ENCODE peak calls at places on chromosome 10, in ten cellular contexts. E is frontal cortex; D is A549; V is T follicular helper cell; B is cardiac muscle cell; T is type B pancreatic cell; M is foreskin melanocyte; I is effector CD4-positive, alpha-beta T cell; W is NCI-H345; R is GM20000. L is an unnamed sample.

GRCh38 chr10:78470267-78471103 is 436.8 kb downstream of the RPS24 start:
- DNase-seq in T (peak), D (no peak), W (peak), I (no peak), B (no peak), E (no peak), V (no peak), R (no peak), M (no peak), L (peak)

GRCh38 chr10:123380491-123381085 is 226.4 kb downstream of the BUB3 start:
- DNase-seq in T (no peak), M (peak), I (no peak), V (no peak), B (peak), E (peak), R (no peak), W (no peak), D (peak), L (peak)

GRCh38 chr10:49292565-49293207 is 6.3 kb upstream of the C10orf71 start:
- DNase-seq in D (no peak), V (no peak), M (no peak), E (no peak), B (no peak), T (no peak), W (peak), R (no peak), I (no peak), L (no peak)

GRCh38 chr10:103467391-103467790 is 8.7 kb upstream of the CALHM1 start:
- DNase-seq in W (no peak), I (no peak), V (no peak), D (no peak), R (peak), M (no peak), E (no peak), T (no peak), B (no peak), L (no peak)

GRCh38 chr10:116783011-116783655 is 40.8 kb upstream of the HSPA12A start:
- DNase-seq in I (no peak), W (no peak), V (no peak), M (no peak), E (no peak), R (no peak), T (no peak), B (peak), D (no peak), L (no peak)

GRCh38 chr10:73039635-73040034 is 57.0 kb downstream of the P4HA1 start:
- DNase-seq in R (no peak), B (peak), I (no peak), D (no peak), W (no peak), M (no peak), V (no peak), T (no peak), E (no peak), L (no peak)

GRCh38 chr10:53839437-53840039 is 961.5 kb downstream of the PCDH15 start:
- DNase-seq in D (peak), B (peak), W (no peak), V (no peak), E (no peak), M (no peak), I (no peak), T (no peak), R (no peak), L (peak)

GRCh38 chr10:77377034-77377433 is 260.6 kb downstream of the KCNMA1 start:
- DNase-seq in T (no peak), V (no peak), M (no peak), W (no peak), I (no peak), B (no peak), R (no peak), E (no peak), D (peak), L (no peak)

GRCh38 chr10:51139176-51139575 is 64.9 kb downstream of the PRKG1 start:
- DNase-seq in T (no peak), B (no peak), D (no peak), V (no peak), E (no peak), R (no peak), I (no peak), W (no peak), M (no peak), L (no peak)

GRCh38 chr10:100831742-100832141 is 81.0 kb upstream of the SLF2 start:
- DNase-seq in B (no peak), E (no peak), T (no peak), W (no peak), R (no peak), I (no peak), D (no peak), M (no peak), V (no peak), L (no peak)

GRCh38 chr10:105398202-105398601 is 757.1 kb downstream of the SORCS3 start:
- DNase-seq in E (no peak), W (no peak), I (no peak), R (no peak), B (no peak), D (no peak), V (no peak), T (no peak), M (peak), L (no peak)

GRCh38 chr10:101244321-101245050 is 15.2 kb upstream of the LBX1 start:
- DNase-seq in W (no peak), M (no peak), R (no peak), T (no peak), B (peak), D (peak), V (no peak), I (no peak), E (no peak), L (no peak)

GRCh38 chr10:109924100-109924499 is 789 bp upstream of the XPNPEP1 start:
- DNase-seq in T (no peak), D (no peak), V (no peak), B (no peak), E (no peak), M (no peak), W (no peak), R (no peak), I (no peak), L (no peak)

GRCh38 chr10:58967551-58968418 is 208.7 kb upstream of the PHYHIPL start:
- DNase-seq in D (peak), M (no peak), W (no peak), B (no peak), V (no peak), E (peak), I (no peak), R (peak), T (no peak), L (peak)

L was measured in NCI-H146.